ENCODE peak calls at places on chromosomes 5 and 9, in nine cellular contexts. One of them, this sample, is unnamed.

GRCh38 chr5:41510176-41510831 is at the start of gene PLCXD3:
- DNase-seq in AG10803: no peak
- DNase-seq in GM10248: no peak
- DNase-seq in effector memory CD8-positive, alpha-beta T cell: no peak
- DNase-seq in LHCN-M2: no peak
- DNase-seq in head of caudate nucleus: peak
- DNase-seq in mucosa of gallbladder: no peak
- DNase-seq in T-cell: no peak
- DNase-seq in globus pallidus: peak
- DNase-seq in this sample: peak

GRCh38 chr5:134127376-134127861 is 12.9 kb downstream of the TCF7 start:
- DNase-seq in head of caudate nucleus: no peak
- DNase-seq in LHCN-M2: no peak
- DNase-seq in effector memory CD8-positive, alpha-beta T cell: no peak
- DNase-seq in AG10803: no peak
- DNase-seq in mucosa of gallbladder: no peak
- DNase-seq in globus pallidus: no peak
- DNase-seq in T-cell: no peak
- DNase-seq in GM10248: peak
- DNase-seq in this sample: no peak

GRCh38 chr5:126031989-126032716 is 391.1 kb upstream of the GRAMD2B start:
- DNase-seq in AG10803: peak
- DNase-seq in T-cell: no peak
- DNase-seq in head of caudate nucleus: no peak
- DNase-seq in globus pallidus: no peak
- DNase-seq in mucosa of gallbladder: peak
- DNase-seq in GM10248: no peak
- DNase-seq in LHCN-M2: peak
- DNase-seq in effector memory CD8-positive, alpha-beta T cell: no peak
- DNase-seq in this sample: no peak

GRCh38 chr5:133797167-133797566 is 171.3 kb downstream of the C5orf15 start:
- DNase-seq in T-cell: no peak
- DNase-seq in GM10248: no peak
- DNase-seq in LHCN-M2: no peak
- DNase-seq in mucosa of gallbladder: no peak
- DNase-seq in head of caudate nucleus: no peak
- DNase-seq in AG10803: no peak
- DNase-seq in effector memory CD8-positive, alpha-beta T cell: no peak
- DNase-seq in globus pallidus: no peak
- DNase-seq in this sample: no peak

GRCh38 chr5:180811623-180812119 is 9.1 kb upstream of the MGAT1 start:
- DNase-seq in mucosa of gallbladder: no peak
- DNase-seq in LHCN-M2: no peak
- DNase-seq in effector memory CD8-positive, alpha-beta T cell: no peak
- DNase-seq in T-cell: no peak
- DNase-seq in globus pallidus: no peak
- DNase-seq in head of caudate nucleus: no peak
- DNase-seq in GM10248: no peak
- DNase-seq in AG10803: no peak
- DNase-seq in this sample: no peak

GRCh38 chr9:114590328-114590727 is 2.8 kb downstream of the ATP6V1G1 start:
- DNase-seq in T-cell: no peak
- DNase-seq in effector memory CD8-positive, alpha-beta T cell: no peak
- DNase-seq in AG10803: no peak
- DNase-seq in globus pallidus: no peak
- DNase-seq in GM10248: no peak
- DNase-seq in LHCN-M2: no peak
- DNase-seq in mucosa of gallbladder: no peak
- DNase-seq in head of caudate nucleus: no peak
- DNase-seq in this sample: no peak

GRCh38 chr9:92954078-92954861 is 6.9 kb downstream of the FGD3 start:
- DNase-seq in AG10803: peak
- DNase-seq in head of caudate nucleus: no peak
- DNase-seq in mucosa of gallbladder: peak
- DNase-seq in GM10248: no peak
- DNase-seq in effector memory CD8-positive, alpha-beta T cell: peak
- DNase-seq in globus pallidus: no peak
- DNase-seq in LHCN-M2: peak
- DNase-seq in T-cell: peak
- DNase-seq in this sample: no peak

GRCh38 chr5:54548565-54548964 is 31.0 kb downstream of the SNX18 start:
- DNase-seq in GM10248: no peak
- DNase-seq in effector memory CD8-positive, alpha-beta T cell: no peak
- DNase-seq in globus pallidus: no peak
- DNase-seq in mucosa of gallbladder: no peak
- DNase-seq in AG10803: no peak
- DNase-seq in head of caudate nucleus: no peak
- DNase-seq in T-cell: no peak
- DNase-seq in LHCN-M2: no peak
- DNase-seq in this sample: no peak

GRCh38 chr9:97548379-97548778 is 46.9 kb downstream of the TMOD1 start:
- DNase-seq in globus pallidus: no peak
- DNase-seq in head of caudate nucleus: no peak
- DNase-seq in GM10248: no peak
- DNase-seq in mucosa of gallbladder: no peak
- DNase-seq in T-cell: no peak
- DNase-seq in LHCN-M2: no peak
- DNase-seq in effector memory CD8-positive, alpha-beta T cell: no peak
- DNase-seq in AG10803: no peak
- DNase-seq in this sample: no peak

GRCh38 chr9:78439192-78439865 is 142.4 kb downstream of the PSAT1 start:
- DNase-seq in GM10248: peak
- DNase-seq in globus pallidus: peak
- DNase-seq in LHCN-M2: peak
- DNase-seq in AG10803: peak
- DNase-seq in T-cell: peak
- DNase-seq in effector memory CD8-positive, alpha-beta T cell: peak
- DNase-seq in head of caudate nucleus: peak
- DNase-seq in mucosa of gallbladder: peak
- DNase-seq in this sample: peak

GRCh38 chr9:5630038-5630507 is 1.2 kb downstream of the RIC1 start:
- DNase-seq in T-cell: no peak
- DNase-seq in GM10248: no peak
- DNase-seq in LHCN-M2: peak
- DNase-seq in globus pallidus: peak
- DNase-seq in effector memory CD8-positive, alpha-beta T cell: no peak
- DNase-seq in AG10803: peak
- DNase-seq in head of caudate nucleus: no peak
- DNase-seq in mucosa of gallbladder: no peak
- DNase-seq in this sample: no peak

GRCh38 chr9:965497-965896 is 11.0 kb upstream of the DMRT3 start:
- DNase-seq in globus pallidus: no peak
- DNase-seq in mucosa of gallbladder: no peak
- DNase-seq in GM10248: no peak
- DNase-seq in head of caudate nucleus: no peak
- DNase-seq in AG10803: no peak
- DNase-seq in LHCN-M2: no peak
- DNase-seq in T-cell: no peak
- DNase-seq in effector memory CD8-positive, alpha-beta T cell: no peak
- DNase-seq in this sample: no peak

GRCh38 chr9:99050924-99051323 is 54.0 kb upstream of the TGFBR1 start:
- DNase-seq in LHCN-M2: no peak
- DNase-seq in T-cell: no peak
- DNase-seq in GM10248: no peak
- DNase-seq in globus pallidus: no peak
- DNase-seq in head of caudate nucleus: no peak
- DNase-seq in AG10803: no peak
- DNase-seq in mucosa of gallbladder: no peak
- DNase-seq in effector memory CD8-positive, alpha-beta T cell: no peak
- DNase-seq in this sample: no peak

GRCh38 chr5:43007246-43007910 is 32.7 kb downstream of the ANXA2R start:
- DNase-seq in T-cell: peak
- DNase-seq in LHCN-M2: peak
- DNase-seq in AG10803: peak
- DNase-seq in mucosa of gallbladder: peak
- DNase-seq in head of caudate nucleus: peak
- DNase-seq in effector memory CD8-positive, alpha-beta T cell: peak
- DNase-seq in GM10248: peak
- DNase-seq in globus pallidus: peak
- DNase-seq in this sample: peak

GRCh38 chr9:98365227-98365669 is 109.8 kb upstream of the TBC1D2 start:
- DNase-seq in effector memory CD8-positive, alpha-beta T cell: no peak
- DNase-seq in head of caudate nucleus: no peak
- DNase-seq in globus pallidus: no peak
- DNase-seq in mucosa of gallbladder: no peak
- DNase-seq in LHCN-M2: peak
- DNase-seq in T-cell: no peak
- DNase-seq in GM10248: peak
- DNase-seq in AG10803: peak
- DNase-seq in this sample: no peak

GRCh38 chr9:21828853-21829405 is 26.5 kb downstream of the MTAP start:
- DNase-seq in globus pallidus: no peak
- DNase-seq in effector memory CD8-positive, alpha-beta T cell: no peak
- DNase-seq in mucosa of gallbladder: no peak
- DNase-seq in T-cell: no peak
- DNase-seq in head of caudate nucleus: no peak
- DNase-seq in AG10803: no peak
- DNase-seq in GM10248: no peak
- DNase-seq in LHCN-M2: no peak
- DNase-seq in this sample: no peak

GRCh38 chr9:18256574-18256973 is 217.4 kb upstream of the ADAMTSL1 start:
- DNase-seq in mucosa of gallbladder: no peak
- DNase-seq in globus pallidus: no peak
- DNase-seq in effector memory CD8-positive, alpha-beta T cell: no peak
- DNase-seq in LHCN-M2: peak
- DNase-seq in AG10803: peak
- DNase-seq in GM10248: no peak
- DNase-seq in head of caudate nucleus: no peak
- DNase-seq in T-cell: no peak
- DNase-seq in this sample: no peak